ENCODE peak calls at places on chromosomes 13 and 19, in four cellular contexts. K is WTC11, U is astrocyte of the spinal cord, D is sigmoid colon. P is an unnamed sample.

GRCh38 chr19:18894254-18895037 is 1.5 kb downstream of the CERS1 start:
- DNase-seq in K (peak; percentile 58), U (peak; percentile 32), D (no peak), P (no peak)

GRCh38 chr13:67231481-67231940 is 1.4 kb upstream of the PCDH9 start:
- DNase-seq in K (no peak), U (no peak), D (no peak), P (no peak)

GRCh38 chr19:35986664-35987570 is 8.1 kb upstream of the SDHAF1 start:
- DNase-seq in K (peak; percentile 61), U (no peak), D (no peak), P (no peak)

GRCh38 chr13:79423801-79424642 is 18.0 kb upstream of the RBM26 start:
- DNase-seq in K (no peak), U (peak; percentile 74), D (no peak), P (no peak)

GRCh38 chr13:113053801-113054604 is 51.6 kb upstream of the F7 start:
- DNase-seq in K (no peak), U (no peak), D (no peak), P (no peak)

GRCh38 chr13:30864352-30865130 is 41.5 kb upstream of the MEDAG start:
- DNase-seq in K (no peak), U (peak; percentile 98), D (no peak), P (no peak)

GRCh38 chr19:41321600-41322270 is 11.8 kb downstream of the CCDC97 start:
- DNase-seq in K (peak; percentile 70), U (peak; percentile 85), D (peak; percentile 79), P (no peak)

GRCh38 chr13:65677906-65678305 is 1552.2 kb downstream of the PCDH9 start:
- DNase-seq in K (no peak), U (no peak), D (no peak), P (no peak)

GRCh38 chr13:46679369-46680180 is 117.4 kb downstream of the ESD start:
- DNase-seq in K (no peak), U (peak; percentile 58), D (no peak), P (no peak)

GRCh38 chr19:3368441-3368795 is 2.0 kb downstream of the NFIC start:
- DNase-seq in K (no peak), U (no peak), D (no peak), P (no peak)
- TF ChIP-seq CTCF in K (no peak), U (no peak), D (no peak), P (no peak)

DNA sequence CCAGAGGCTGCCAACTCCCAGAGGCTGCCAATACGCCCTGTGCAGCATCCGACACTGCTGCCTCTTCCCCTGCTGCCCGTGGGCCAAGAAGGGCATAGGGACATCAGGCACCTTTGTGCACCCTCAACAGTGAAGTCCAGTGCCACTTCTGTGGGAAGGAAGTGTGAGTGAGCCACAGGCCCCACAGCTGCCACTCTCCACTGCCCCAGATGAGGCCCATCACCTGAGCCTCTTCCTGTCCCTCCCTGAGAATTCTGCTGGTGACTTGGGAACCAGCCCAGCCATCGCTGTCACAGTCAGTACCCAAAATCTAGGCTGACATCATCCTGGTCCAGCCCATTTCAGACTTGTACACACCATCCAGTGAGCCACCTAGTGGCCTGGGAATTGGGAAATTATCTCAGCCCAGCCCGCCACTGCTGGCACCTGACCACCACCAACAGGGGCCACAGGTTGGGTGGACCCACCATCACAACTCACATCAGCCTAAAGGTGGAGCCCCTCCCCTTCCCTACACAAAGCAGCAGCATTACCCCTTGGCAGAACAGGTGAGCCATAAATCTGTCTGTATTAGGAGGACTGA is 733.9 kb upstream of the KLHL1 start:
- DNase-seq in K (no peak), U (no peak), D (no peak), P (no peak)
- TF ChIP-seq CTCF in K (no peak), U (no peak), D (no peak), P (no peak)

DNA sequence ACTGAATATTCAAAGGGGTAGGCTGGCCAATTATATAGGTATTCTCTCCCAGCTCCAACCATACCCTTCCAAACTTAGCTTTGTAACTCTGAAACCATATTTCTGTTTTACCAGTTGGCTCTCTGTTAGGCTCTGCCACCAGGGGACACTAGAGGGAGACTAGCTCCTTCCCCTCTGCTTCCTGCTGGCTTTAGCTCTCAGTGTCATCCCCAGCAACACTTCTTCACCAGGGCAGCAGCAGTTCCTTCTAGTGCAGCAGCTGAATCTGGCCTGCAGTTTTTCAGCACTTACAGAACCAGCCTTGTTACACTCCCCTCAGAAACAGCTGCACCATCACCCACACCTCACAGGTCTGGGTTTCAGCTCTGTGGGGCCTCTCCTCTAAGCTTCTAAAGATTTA is 51.0 kb upstream of the DOCK9 start:
- DNase-seq in K (peak; percentile 59), U (no peak), D (no peak), P (no peak)
- TF ChIP-seq CTCF in K (peak; percentile 33), U (peak; percentile 37), D (no peak), P (peak; percentile 21)

DNA sequence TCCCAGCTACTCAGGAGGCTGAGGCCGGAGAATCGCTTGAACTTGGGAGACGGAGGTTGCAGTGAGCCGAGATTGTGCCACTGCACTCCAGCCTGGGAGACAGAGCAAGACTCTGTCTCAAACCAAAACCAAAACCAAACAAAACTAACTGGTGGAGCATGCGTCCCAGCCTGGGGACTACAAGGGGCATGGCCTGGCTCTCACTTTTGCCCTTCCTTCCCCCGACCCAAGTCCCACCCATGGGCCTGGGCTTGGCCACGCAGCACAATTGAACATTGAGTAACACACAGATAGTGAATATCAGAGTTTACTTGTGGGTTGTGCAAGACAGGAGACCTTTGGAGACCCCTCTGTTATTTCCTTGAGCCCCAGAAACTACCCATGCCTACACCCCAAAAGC is 13.2 kb downstream of the TMEM221 start:
- DNase-seq in K (no peak), U (no peak), D (no peak), P (no peak)
- TF ChIP-seq CTCF in K (no peak), U (no peak), D (no peak), P (no peak)

GRCh38 chr19:55101261-55101660 is 16.2 kb downstream of the PPP1R12C start:
- DNase-seq in K (no peak), U (no peak), D (no peak), P (no peak)

GRCh38 chr19:55103190-55103589 is 14.2 kb downstream of the PPP1R12C start:
- DNase-seq in K (no peak), U (no peak), D (no peak), P (no peak)

GRCh38 chr19:55097864-55098715 is 19.3 kb downstream of the PPP1R12C start:
- DNase-seq in K (no peak), U (no peak), D (peak; percentile 61), P (no peak)

GRCh38 chr19:55098716-55099556 is 18.5 kb downstream of the PPP1R12C start:
- DNase-seq in K (no peak), U (no peak), D (peak; percentile 53), P (no peak)

GRCh38 chr19:55099557-55100506 is 17.6 kb downstream of the PPP1R12C start:
- DNase-seq in K (peak; percentile 73), U (no peak), D (no peak), P (no peak)
- TF ChIP-seq CTCF in K (no peak), U (peak; percentile 24), D (no peak), P (peak; percentile 18)

GRCh38 chr19:33397536-33398360 is 24.2 kb downstream of the CEBPG start:
- DNase-seq in K (peak; percentile 52), U (no peak), D (peak; percentile 60), P (no peak)
- TF ChIP-seq CTCF in K (no peak), U (peak; percentile 61), D (no peak), P (no peak)